ENCODE peak calls at places on chromosome 20, in eight cellular contexts. One of them, this sample, is unnamed.

GRCh38 chr20:10434832-10435812 is at the start of gene SLX4IP:
- DNase-seq in AG08395: peak
- DNase-seq in stomach: peak
- DNase-seq in stimulated activated CD8-positive, alpha-beta memory T cell treated with anti-CD3 and anti-CD28 coated beads, Interleukin-7, amount 100 ng/mL, for 1 hour: peak
- DNase-seq in effector CD4-positive, alpha-beta T cell: peak
- DNase-seq in heart right ventricle: peak
- DNase-seq in body of pancreas: peak
- DNase-seq in myocyte: peak
- DNase-seq in this sample: peak

GRCh38 chr20:32610897-32611218 is 25.7 kb upstream of the NOL4L start:
- DNase-seq in stimulated activated CD8-positive, alpha-beta memory T cell treated with anti-CD3 and anti-CD28 coated beads, Interleukin-7, amount 100 ng/mL, for 1 hour: no peak
- DNase-seq in AG08395: no peak
- DNase-seq in stomach: no peak
- DNase-seq in heart right ventricle: no peak
- DNase-seq in effector CD4-positive, alpha-beta T cell: no peak
- DNase-seq in body of pancreas: no peak
- DNase-seq in myocyte: no peak
- DNase-seq in this sample: no peak

GRCh38 chr20:41669708-41670263 is 51.6 kb upstream of the CHD6 start:
- DNase-seq in myocyte: no peak
- DNase-seq in effector CD4-positive, alpha-beta T cell: no peak
- DNase-seq in AG08395: no peak
- DNase-seq in body of pancreas: no peak
- DNase-seq in stomach: no peak
- DNase-seq in stimulated activated CD8-positive, alpha-beta memory T cell treated with anti-CD3 and anti-CD28 coated beads, Interleukin-7, amount 100 ng/mL, for 1 hour: no peak
- DNase-seq in heart right ventricle: no peak
- DNase-seq in this sample: no peak

GRCh38 chr20:43973231-43973630 is 58.6 kb downstream of the TOX2 start:
- DNase-seq in stimulated activated CD8-positive, alpha-beta memory T cell treated with anti-CD3 and anti-CD28 coated beads, Interleukin-7, amount 100 ng/mL, for 1 hour: no peak
- DNase-seq in effector CD4-positive, alpha-beta T cell: no peak
- DNase-seq in stomach: no peak
- DNase-seq in myocyte: no peak
- DNase-seq in AG08395: no peak
- DNase-seq in body of pancreas: no peak
- DNase-seq in heart right ventricle: no peak
- DNase-seq in this sample: no peak

GRCh38 chr20:3420211-3420707 is 12.8 kb upstream of the DNAAF9 start:
- DNase-seq in effector CD4-positive, alpha-beta T cell: no peak
- DNase-seq in heart right ventricle: no peak
- DNase-seq in stomach: no peak
- DNase-seq in AG08395: peak
- DNase-seq in myocyte: peak
- DNase-seq in stimulated activated CD8-positive, alpha-beta memory T cell treated with anti-CD3 and anti-CD28 coated beads, Interleukin-7, amount 100 ng/mL, for 1 hour: no peak
- DNase-seq in body of pancreas: peak
- DNase-seq in this sample: no peak

GRCh38 chr20:56247954-56248782 is at the start of gene MC3R:
- DNase-seq in stimulated activated CD8-positive, alpha-beta memory T cell treated with anti-CD3 and anti-CD28 coated beads, Interleukin-7, amount 100 ng/mL, for 1 hour: no peak
- DNase-seq in myocyte: peak
- DNase-seq in AG08395: peak
- DNase-seq in stomach: peak
- DNase-seq in heart right ventricle: peak
- DNase-seq in effector CD4-positive, alpha-beta T cell: no peak
- DNase-seq in body of pancreas: peak
- DNase-seq in this sample: no peak

GRCh38 chr20:58109126-58109880 is 119.2 kb downstream of the ANKRD60 start:
- DNase-seq in body of pancreas: no peak
- DNase-seq in myocyte: peak
- DNase-seq in effector CD4-positive, alpha-beta T cell: no peak
- DNase-seq in heart right ventricle: no peak
- DNase-seq in AG08395: peak
- DNase-seq in stimulated activated CD8-positive, alpha-beta memory T cell treated with anti-CD3 and anti-CD28 coated beads, Interleukin-7, amount 100 ng/mL, for 1 hour: no peak
- DNase-seq in stomach: no peak
- DNase-seq in this sample: no peak

GRCh38 chr20:56504373-56505005 is 20.1 kb upstream of the FAM209A start:
- DNase-seq in myocyte: no peak
- DNase-seq in effector CD4-positive, alpha-beta T cell: no peak
- DNase-seq in body of pancreas: no peak
- DNase-seq in stomach: no peak
- DNase-seq in AG08395: peak
- DNase-seq in stimulated activated CD8-positive, alpha-beta memory T cell treated with anti-CD3 and anti-CD28 coated beads, Interleukin-7, amount 100 ng/mL, for 1 hour: no peak
- DNase-seq in heart right ventricle: no peak
- DNase-seq in this sample: no peak

GRCh38 chr20:30816182-30816645 is 441.2 kb upstream of the DEFB115 start:
- DNase-seq in myocyte: no peak
- DNase-seq in stomach: no peak
- DNase-seq in heart right ventricle: no peak
- DNase-seq in body of pancreas: no peak
- DNase-seq in AG08395: no peak
- DNase-seq in effector CD4-positive, alpha-beta T cell: no peak
- DNase-seq in stimulated activated CD8-positive, alpha-beta memory T cell treated with anti-CD3 and anti-CD28 coated beads, Interleukin-7, amount 100 ng/mL, for 1 hour: no peak
- DNase-seq in this sample: no peak

GRCh38 chr20:47499053-47499452 is 2.6 kb upstream of the NCOA3 start:
- DNase-seq in stomach: no peak
- DNase-seq in heart right ventricle: no peak
- DNase-seq in myocyte: no peak
- DNase-seq in stimulated activated CD8-positive, alpha-beta memory T cell treated with anti-CD3 and anti-CD28 coated beads, Interleukin-7, amount 100 ng/mL, for 1 hour: no peak
- DNase-seq in body of pancreas: no peak
- DNase-seq in AG08395: no peak
- DNase-seq in effector CD4-positive, alpha-beta T cell: no peak
- DNase-seq in this sample: no peak